ENCODE peak calls at places on chromosomes 13 and 19, in five cellular contexts. X is naive thymus-derived CD4-positive, alpha-beta T cell; R is stimulated activated naive CD4-positive, alpha-beta T cell; T is iPS DF 19.7; E is endothelial cell. W is an unnamed sample.

GRCh38 chr13:49681837-49682236 is 9.4 kb downstream of the EBPL start:
- DNase-seq in E (no peak), R (no peak), X (no peak), T (no peak), W (no peak)

GRCh38 chr13:51357928-51358595 is 18.6 kb downstream of the SERPINE3 start:
- DNase-seq in T (no peak), E (no peak), R (no peak), X (no peak), W (no peak)

GRCh38 chr13:113511361-113511760 is 20.9 kb upstream of the DCUN1D2 start:
- DNase-seq in X (no peak), T (no peak), R (no peak), E (no peak), W (no peak)

GRCh38 chr13:87903568-87903967 is 232.4 kb downstream of the SLITRK5 start:
- DNase-seq in X (no peak), E (no peak), T (no peak), R (no peak), W (no peak)

GRCh38 chr13:42007844-42008243 is 40.6 kb upstream of the DGKH start:
- DNase-seq in E (no peak), T (no peak), X (no peak), R (no peak), W (no peak)

GRCh38 chr19:18764591-18765051 is 26.5 kb downstream of the COMP start:
- DNase-seq in X (no peak), T (no peak), E (no peak), R (no peak), W (no peak)

GRCh38 chr13:113783966-113784644 is 25.1 kb downstream of the TMEM255B start:
- DNase-seq in E (no peak), X (no peak), T (no peak), R (no peak), W (no peak)

GRCh38 chr13:74450976-74451375 is 316.8 kb upstream of the KLF12 start:
- DNase-seq in E (no peak), X (no peak), T (no peak), R (no peak), W (no peak)

GRCh38 chr13:37457594-37457993 is 141.0 kb downstream of the POSTN start:
- DNase-seq in X (no peak), T (no peak), R (no peak), E (no peak), W (no peak)

GRCh38 chr13:24124789-24125476 is 35.6 kb upstream of the SPATA13 start:
- DNase-seq in R (no peak), E (no peak), X (no peak), T (no peak), W (no peak)

GRCh38 chr13:82717249-82717648 is 1165.0 kb downstream of the SLITRK1 start:
- DNase-seq in X (no peak), E (no peak), T (no peak), R (no peak), W (no peak)

GRCh38 chr19:19468424-19469050 is 46.8 kb downstream of the TSSK6 start:
- DNase-seq in E (no peak), X (peak; percentile 38), R (no peak), T (no peak), W (no peak)

GRCh38 chr13:110593430-110594130 is 21.8 kb upstream of the NAXD start:
- DNase-seq in R (no peak), T (no peak), E (no peak), X (peak; percentile 38), W (peak; percentile 70)

GRCh38 chr19:10625003-10625761 is at the start of gene SLC44A2:
- DNase-seq in T (peak; percentile 30), E (peak; percentile 39), R (no peak), X (no peak), W (peak; percentile 91)

GRCh38 chr13:38637576-38637975 is 49.3 kb upstream of the FREM2 start:
- DNase-seq in E (no peak), T (no peak), X (no peak), R (no peak), W (no peak)

W was measured in hepatic stellate cell.